ENCODE peak calls at places on chromosome 1, in five cellular contexts. One of them, this sample, is unnamed.

GRCh38 chr1:185477638-185478216 is 160.7 kb upstream of the IVNS1ABP start:
- DNase-seq in pons: no peak
- DNase-seq in psoas muscle: no peak
- DNase-seq in NCI-H1105 treated with DMSO at 0.1 percent for 48 hours: peak; percentile 31
- DNase-seq in NCI-H69: peak; percentile 77
- DNase-seq in this sample: no peak

GRCh38 chr1:34985063-34985770 is at the start of gene TMEM35B:
- DNase-seq in NCI-H1105 treated with DMSO at 0.1 percent for 48 hours: peak; percentile 41
- DNase-seq in NCI-H69: peak; percentile 76
- DNase-seq in psoas muscle: peak; percentile 73
- DNase-seq in pons: peak; percentile 15
- DNase-seq in this sample: no peak

GRCh38 chr1:205939690-205940330 is 3.4 kb downstream of the SLC26A9 start:
- DNase-seq in psoas muscle: no peak
- DNase-seq in pons: no peak
- DNase-seq in NCI-H1105 treated with DMSO at 0.1 percent for 48 hours: peak; percentile 93
- DNase-seq in NCI-H69: peak; percentile 88
- DNase-seq in this sample: no peak

GRCh38 chr1:14947421-14947820 is 206.1 kb upstream of the TMEM51 start:
- DNase-seq in psoas muscle: no peak
- DNase-seq in NCI-H69: peak; percentile 45
- DNase-seq in pons: no peak
- DNase-seq in NCI-H1105 treated with DMSO at 0.1 percent for 48 hours: no peak
- DNase-seq in this sample: no peak

GRCh38 chr1:76160225-76160624 is 85.7 kb downstream of the ST6GALNAC3 start:
- DNase-seq in NCI-H1105 treated with DMSO at 0.1 percent for 48 hours: no peak
- DNase-seq in NCI-H69: no peak
- DNase-seq in pons: no peak
- DNase-seq in psoas muscle: no peak
- DNase-seq in this sample: no peak

GRCh38 chr1:38990401-38990745 is 703 bp upstream of the AKIRIN1 start:
- DNase-seq in NCI-H69: peak; percentile 40
- DNase-seq in NCI-H1105 treated with DMSO at 0.1 percent for 48 hours: no peak
- DNase-seq in psoas muscle: no peak
- DNase-seq in pons: peak; percentile 61
- DNase-seq in this sample: no peak

GRCh38 chr1:79679916-79680315 is 673.4 kb upstream of the ADGRL4 start:
- DNase-seq in pons: no peak
- DNase-seq in NCI-H1105 treated with DMSO at 0.1 percent for 48 hours: no peak
- DNase-seq in NCI-H69: no peak
- DNase-seq in psoas muscle: no peak
- DNase-seq in this sample: no peak

GRCh38 chr1:172727956-172728603 is 69.2 kb downstream of the FASLG start:
- DNase-seq in psoas muscle: no peak
- DNase-seq in pons: no peak
- DNase-seq in NCI-H1105 treated with DMSO at 0.1 percent for 48 hours: no peak
- DNase-seq in NCI-H69: peak; percentile 63
- DNase-seq in this sample: no peak

GRCh38 chr1:119327436-119328155 is 41.0 kb upstream of the HAO2 start:
- DNase-seq in pons: peak; percentile 10
- DNase-seq in NCI-H1105 treated with DMSO at 0.1 percent for 48 hours: peak; percentile 75
- DNase-seq in psoas muscle: peak; percentile 14
- DNase-seq in NCI-H69: peak; percentile 81
- DNase-seq in this sample: peak; percentile 12

GRCh38 chr1:218616681-218617080 is 271.5 kb downstream of the TGFB2 start:
- DNase-seq in NCI-H1105 treated with DMSO at 0.1 percent for 48 hours: no peak
- DNase-seq in pons: no peak
- DNase-seq in psoas muscle: no peak
- DNase-seq in NCI-H69: no peak
- DNase-seq in this sample: no peak

GRCh38 chr1:117897551-117897950 is 31.9 kb downstream of the GDAP2 start:
- DNase-seq in NCI-H69: peak; percentile 1
- DNase-seq in psoas muscle: no peak
- DNase-seq in pons: no peak
- DNase-seq in NCI-H1105 treated with DMSO at 0.1 percent for 48 hours: no peak
- DNase-seq in this sample: no peak